ENCODE peak calls at places on chromosomes 5 and 9, in eight cellular contexts. One of them, this sample, is unnamed.

GRCh38 chr9:112881366-112881765 is 9.3 kb downstream of the SLC46A2 start:
- DNase-seq in upper lobe of left lung: no peak
- DNase-seq in SK-N-SH: no peak
- DNase-seq in GM12878: no peak
- DNase-seq in ovary: no peak
- DNase-seq in stomach: no peak
- DNase-seq in sigmoid colon: no peak
- DNase-seq in HepG2: no peak
- DNase-seq in this sample: no peak

GRCh38 chr5:1431021-1431811 is 14.0 kb downstream of the SLC6A3 start:
- DNase-seq in upper lobe of left lung: peak; percentile 15
- DNase-seq in SK-N-SH: peak; percentile 22
- DNase-seq in GM12878: no peak
- DNase-seq in ovary: peak; percentile 33
- DNase-seq in stomach: peak; percentile 18
- DNase-seq in sigmoid colon: peak; percentile 60
- DNase-seq in HepG2: no peak
- DNase-seq in this sample: no peak

GRCh38 chr9:110954822-110955291 is 83.4 kb downstream of the LPAR1 start:
- DNase-seq in upper lobe of left lung: no peak
- DNase-seq in SK-N-SH: no peak
- DNase-seq in GM12878: no peak
- DNase-seq in ovary: no peak
- DNase-seq in stomach: no peak
- DNase-seq in sigmoid colon: no peak
- DNase-seq in HepG2: no peak
- DNase-seq in this sample: no peak

GRCh38 chr5:121667292-121667691 is 184.4 kb upstream of the FTMT start:
- DNase-seq in upper lobe of left lung: no peak
- DNase-seq in SK-N-SH: no peak
- DNase-seq in GM12878: no peak
- DNase-seq in ovary: no peak
- DNase-seq in stomach: no peak
- DNase-seq in sigmoid colon: no peak
- DNase-seq in HepG2: no peak
- DNase-seq in this sample: no peak

GRCh38 chr9:13478235-13478634 is 198.7 kb upstream of the MPDZ start:
- DNase-seq in upper lobe of left lung: no peak
- DNase-seq in SK-N-SH: no peak
- DNase-seq in GM12878: no peak
- DNase-seq in ovary: no peak
- DNase-seq in stomach: no peak
- DNase-seq in sigmoid colon: no peak
- DNase-seq in HepG2: no peak
- DNase-seq in this sample: no peak

GRCh38 chr5:99900302-99900811 is 634.8 kb upstream of the FAM174A start:
- DNase-seq in upper lobe of left lung: no peak
- DNase-seq in SK-N-SH: no peak
- DNase-seq in GM12878: no peak
- DNase-seq in ovary: no peak
- DNase-seq in stomach: no peak
- DNase-seq in sigmoid colon: no peak
- DNase-seq in HepG2: no peak
- DNase-seq in this sample: no peak

GRCh38 chr9:122393284-122393983 is 22.6 kb downstream of the PTGS1 start:
- DNase-seq in upper lobe of left lung: no peak
- DNase-seq in SK-N-SH: no peak
- DNase-seq in GM12878: no peak
- DNase-seq in ovary: no peak
- DNase-seq in stomach: no peak
- DNase-seq in sigmoid colon: no peak
- DNase-seq in HepG2: no peak
- DNase-seq in this sample: no peak

GRCh38 chr5:142152383-142152730 is 43.8 kb downstream of the NDFIP1 start:
- DNase-seq in upper lobe of left lung: no peak
- DNase-seq in SK-N-SH: no peak
- DNase-seq in GM12878: no peak
- DNase-seq in ovary: no peak
- DNase-seq in stomach: no peak
- DNase-seq in sigmoid colon: no peak
- DNase-seq in HepG2: no peak
- DNase-seq in this sample: no peak

GRCh38 chr5:105903069-105903468 is 1767.7 kb downstream of the EFNA5 start:
- DNase-seq in upper lobe of left lung: no peak
- DNase-seq in SK-N-SH: peak; percentile 49
- DNase-seq in GM12878: no peak
- DNase-seq in ovary: no peak
- DNase-seq in stomach: no peak
- DNase-seq in sigmoid colon: no peak
- DNase-seq in HepG2: no peak
- DNase-seq in this sample: no peak

GRCh38 chr9:98488578-98489312 is 220.0 kb downstream of the GABBR2 start:
- DNase-seq in upper lobe of left lung: peak; percentile 62
- DNase-seq in SK-N-SH: no peak
- DNase-seq in GM12878: no peak
- DNase-seq in ovary: no peak
- DNase-seq in stomach: no peak
- DNase-seq in sigmoid colon: no peak
- DNase-seq in HepG2: no peak
- DNase-seq in this sample: no peak

GRCh38 chr9:91028166-91028827 is 226.7 kb downstream of the SYK start:
- DNase-seq in upper lobe of left lung: no peak
- DNase-seq in SK-N-SH: no peak
- DNase-seq in GM12878: no peak
- DNase-seq in ovary: no peak
- DNase-seq in stomach: no peak
- DNase-seq in sigmoid colon: no peak
- DNase-seq in HepG2: no peak
- DNase-seq in this sample: no peak

GRCh38 chr5:42015681-42016080 is 90.6 kb downstream of the FBXO4 start:
- DNase-seq in upper lobe of left lung: no peak
- DNase-seq in SK-N-SH: no peak
- DNase-seq in GM12878: no peak
- DNase-seq in ovary: no peak
- DNase-seq in stomach: no peak
- DNase-seq in sigmoid colon: no peak
- DNase-seq in HepG2: no peak
- DNase-seq in this sample: no peak

GRCh38 chr5:151523335-151523734 is 67.8 kb downstream of the FAT2 start:
- DNase-seq in upper lobe of left lung: no peak
- DNase-seq in SK-N-SH: peak; percentile 72
- DNase-seq in GM12878: no peak
- DNase-seq in ovary: no peak
- DNase-seq in stomach: no peak
- DNase-seq in sigmoid colon: no peak
- DNase-seq in HepG2: peak; percentile 60
- DNase-seq in this sample: no peak

GRCh38 chr9:3716415-3716814 is 190.6 kb upstream of the RFX3 start:
- DNase-seq in upper lobe of left lung: no peak
- DNase-seq in SK-N-SH: no peak
- DNase-seq in GM12878: no peak
- DNase-seq in ovary: no peak
- DNase-seq in stomach: no peak
- DNase-seq in sigmoid colon: no peak
- DNase-seq in HepG2: no peak
- DNase-seq in this sample: no peak

GRCh38 chr9:128495804-128496417 is 8.6 kb upstream of the GLE1 start:
- DNase-seq in upper lobe of left lung: no peak
- DNase-seq in SK-N-SH: no peak
- DNase-seq in GM12878: no peak
- DNase-seq in ovary: no peak
- DNase-seq in stomach: no peak
- DNase-seq in sigmoid colon: no peak
- DNase-seq in HepG2: peak; percentile 70
- DNase-seq in this sample: no peak

GRCh38 chr5:77958642-77959315 is 182.6 kb upstream of the TBCA start:
- DNase-seq in upper lobe of left lung: no peak
- DNase-seq in SK-N-SH: no peak
- DNase-seq in GM12878: no peak
- DNase-seq in ovary: no peak
- DNase-seq in stomach: no peak
- DNase-seq in sigmoid colon: no peak
- DNase-seq in HepG2: no peak
- DNase-seq in this sample: no peak

GRCh38 chr9:97666907-97667686 is 30.0 kb downstream of the XPA start:
- DNase-seq in upper lobe of left lung: no peak
- DNase-seq in SK-N-SH: no peak
- DNase-seq in GM12878: no peak
- DNase-seq in ovary: no peak
- DNase-seq in stomach: no peak
- DNase-seq in sigmoid colon: no peak
- DNase-seq in HepG2: no peak
- DNase-seq in this sample: no peak

GRCh38 chr9:112048924-112049785 is 125.9 kb downstream of the SUSD1 start:
- DNase-seq in upper lobe of left lung: no peak
- DNase-seq in SK-N-SH: no peak
- DNase-seq in GM12878: no peak
- DNase-seq in ovary: no peak
- DNase-seq in stomach: peak; percentile 39
- DNase-seq in sigmoid colon: no peak
- DNase-seq in HepG2: no peak
- DNase-seq in this sample: no peak

GRCh38 chr9:89365532-89365912 is 47.2 kb downstream of the SECISBP2 start:
- DNase-seq in upper lobe of left lung: no peak
- DNase-seq in SK-N-SH: no peak
- DNase-seq in GM12878: no peak
- DNase-seq in ovary: no peak
- DNase-seq in stomach: no peak
- DNase-seq in sigmoid colon: peak; percentile 30
- DNase-seq in HepG2: no peak
- DNase-seq in this sample: no peak

GRCh38 chr5:106121972-106122605 is 1548.6 kb downstream of the EFNA5 start:
- DNase-seq in upper lobe of left lung: peak; percentile 21
- DNase-seq in SK-N-SH: peak; percentile 20
- DNase-seq in GM12878: no peak
- DNase-seq in ovary: no peak
- DNase-seq in stomach: peak; percentile 31
- DNase-seq in sigmoid colon: no peak
- DNase-seq in HepG2: no peak
- DNase-seq in this sample: no peak

GRCh38 chr9:135448570-135449180 is 30.9 kb upstream of the PPP1R26 start:
- DNase-seq in upper lobe of left lung: no peak
- DNase-seq in SK-N-SH: peak; percentile 9
- DNase-seq in GM12878: no peak
- DNase-seq in ovary: no peak
- DNase-seq in stomach: no peak
- DNase-seq in sigmoid colon: no peak
- DNase-seq in HepG2: no peak
- DNase-seq in this sample: no peak

GRCh38 chr5:151628112-151628823 is 37.1 kb upstream of the FAT2 start:
- DNase-seq in upper lobe of left lung: no peak
- DNase-seq in SK-N-SH: no peak
- DNase-seq in GM12878: no peak
- DNase-seq in ovary: no peak
- DNase-seq in stomach: no peak
- DNase-seq in sigmoid colon: no peak
- DNase-seq in HepG2: no peak
- DNase-seq in this sample: peak; percentile 40

GRCh38 chr5:90548069-90548593 is 10.5 kb upstream of the ADGRV1 start:
- DNase-seq in upper lobe of left lung: peak; percentile 87
- DNase-seq in SK-N-SH: no peak
- DNase-seq in GM12878: no peak
- DNase-seq in ovary: no peak
- DNase-seq in stomach: peak; percentile 61
- DNase-seq in sigmoid colon: no peak
- DNase-seq in HepG2: peak; percentile 66
- DNase-seq in this sample: no peak
- TF ChIP-seq EP300 in upper lobe of left lung: no peak
- TF ChIP-seq EP300 in SK-N-SH: no peak
- TF ChIP-seq EP300 in GM12878: no peak
- TF ChIP-seq EP300 in ovary: no peak
- TF ChIP-seq EP300 in stomach: no peak
- TF ChIP-seq EP300 in sigmoid colon: no peak
- TF ChIP-seq EP300 in HepG2: no peak
- TF ChIP-seq EP300 in this sample: no peak

DNA sequence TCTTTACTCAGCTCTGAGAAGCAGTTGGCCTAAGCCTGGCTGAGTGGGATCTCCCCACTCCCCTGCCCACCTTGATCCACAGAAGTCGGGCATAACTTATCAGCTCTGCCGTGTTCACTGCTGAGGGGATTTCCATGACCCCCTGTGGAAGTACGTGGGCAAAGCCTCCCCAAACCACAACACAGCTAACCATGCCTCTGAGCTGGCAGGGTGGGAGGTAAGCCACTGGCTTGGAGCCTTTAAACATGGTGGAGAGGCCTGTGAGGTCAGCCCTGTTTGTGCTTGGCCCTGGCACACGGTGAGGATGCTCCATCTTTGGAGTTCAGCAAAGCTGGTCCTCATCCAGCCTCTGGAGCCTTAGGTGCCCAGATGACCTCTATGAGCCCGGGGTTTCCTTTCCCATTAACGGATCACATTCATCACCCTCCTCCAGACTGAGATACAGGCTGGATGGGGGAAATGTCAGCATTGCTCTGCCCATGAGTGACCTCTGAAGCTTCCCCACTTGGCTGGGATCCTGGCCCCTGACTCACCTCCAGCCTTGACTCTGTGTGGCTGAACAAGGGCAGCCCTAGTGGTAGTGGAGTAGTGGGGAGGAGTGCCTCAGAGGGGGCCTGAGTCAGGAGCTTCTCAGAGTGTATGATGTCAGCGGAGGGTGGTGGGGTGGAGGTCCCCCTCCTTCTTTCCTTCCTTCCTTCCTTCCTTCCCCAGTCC is 6.2 kb downstream of the PDLIM4 start:
- DNase-seq in upper lobe of left lung: peak; percentile 18
- DNase-seq in SK-N-SH: peak; percentile 29
- DNase-seq in GM12878: no peak
- DNase-seq in ovary: peak; percentile 79
- DNase-seq in stomach: no peak
- DNase-seq in sigmoid colon: peak; percentile 85
- DNase-seq in HepG2: no peak
- DNase-seq in this sample: peak; percentile 8
- H3K36me3 ChIP-seq in upper lobe of left lung: no peaks in the 10 kb centered on the region
- H3K36me3 ChIP-seq in SK-N-SH: peaks cover 19% of the 10 kb centered on the region
- H3K36me3 ChIP-seq in GM12878: no peaks in the 10 kb centered on the region
- H3K36me3 ChIP-seq in ovary: no peaks in the 10 kb centered on the region
- H3K36me3 ChIP-seq in stomach: peaks cover 31% of the 10 kb centered on the region
- H3K36me3 ChIP-seq in sigmoid colon: peaks cover 9% of the 10 kb centered on the region
- H3K36me3 ChIP-seq in HepG2: no peaks in the 10 kb centered on the region
- H3K36me3 ChIP-seq in this sample: no peaks in the 10 kb centered on the region

GRCh38 chr5:62403411-62404250 is at the start of gene DIMT1:
- DNase-seq in upper lobe of left lung: peak; percentile 99
- DNase-seq in SK-N-SH: peak; percentile 95
- DNase-seq in GM12878: peak; percentile 86
- DNase-seq in ovary: peak; percentile 94
- DNase-seq in stomach: peak; percentile 96
- DNase-seq in sigmoid colon: peak; percentile 98
- DNase-seq in HepG2: peak; percentile 95
- DNase-seq in this sample: peak; percentile 94
- TF ChIP-seq EP300 in upper lobe of left lung: peak; percentile 3
- TF ChIP-seq EP300 in SK-N-SH: no peak
- TF ChIP-seq EP300 in GM12878: no peak
- TF ChIP-seq EP300 in ovary: no peak
- TF ChIP-seq EP300 in stomach: no peak
- TF ChIP-seq EP300 in sigmoid colon: no peak
- TF ChIP-seq EP300 in HepG2: no peak
- TF ChIP-seq EP300 in this sample: peak; percentile 85

DNA sequence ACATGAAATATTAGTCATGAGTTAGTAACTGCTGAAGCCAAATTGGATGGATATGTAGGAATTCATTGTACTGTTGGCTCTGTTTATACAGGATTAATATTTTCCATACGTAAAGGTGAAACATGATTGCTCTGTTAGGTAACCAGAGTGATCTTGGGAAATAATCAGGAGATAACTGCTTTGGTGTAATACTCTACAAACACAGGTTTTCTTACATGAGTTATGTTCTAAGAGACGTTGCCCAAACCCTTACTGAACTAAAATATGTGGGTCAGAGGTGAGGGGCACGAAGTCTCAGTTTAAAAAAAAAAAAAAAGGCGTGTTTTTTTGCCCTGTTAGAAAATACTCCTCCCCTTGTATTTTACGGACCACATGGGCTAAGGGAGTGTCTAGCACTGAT is 7.8 kb downstream of the DNAJA1 start:
- DNase-seq in upper lobe of left lung: no peak
- DNase-seq in SK-N-SH: no peak
- DNase-seq in GM12878: no peak
- DNase-seq in ovary: no peak
- DNase-seq in stomach: no peak
- DNase-seq in sigmoid colon: no peak
- DNase-seq in HepG2: peak; percentile 71
- DNase-seq in this sample: no peak
- H3K36me3 ChIP-seq in upper lobe of left lung: peaks cover 68% of the 10 kb centered on the region
- H3K36me3 ChIP-seq in SK-N-SH: peaks cover 87% of the 10 kb centered on the region
- H3K36me3 ChIP-seq in GM12878: peaks cover 8% of the 10 kb centered on the region
- H3K36me3 ChIP-seq in ovary: no peaks in the 10 kb centered on the region
- H3K36me3 ChIP-seq in stomach: peaks cover 98% of the 10 kb centered on the region
- H3K36me3 ChIP-seq in sigmoid colon: peaks cover 70% of the 10 kb centered on the region
- H3K36me3 ChIP-seq in HepG2: peaks cover 25% of the 10 kb centered on the region
- H3K36me3 ChIP-seq in this sample: peaks cover 25% of the 10 kb centered on the region

This sample was measured in tibial nerve.